ENCODE peak calls at places on chromosomes 6 and 20, in five cellular contexts. P is activated B cell treated with CpG ODN at 0.5 μM for 24 hours, S is HCT116, V is upper lobe of right lung, T is psoas muscle. B is an unnamed sample.
A peak's percentile ranks its signal among the peaks of the same experiment; 100 is the strongest.

GRCh38 chr6:28207244-28208179 is 17.6 kb upstream of the ZSCAN9 start:
- DNase-seq in V (peak; percentile 70), T (no peak), P (no peak), S (no peak), B (peak; percentile 56)

GRCh38 chr6:34237722-34238506 is 1.2 kb downstream of the HMGA1 start:
- DNase-seq in S (no peak), T (peak; percentile 67), V (peak; percentile 81), P (peak; percentile 68), B (no peak)

GRCh38 chr6:24495516-24495847 is 713 bp downstream of the ALDH5A1 start:
- DNase-seq in T (peak; percentile 75), S (peak; percentile 0), V (peak; percentile 88), P (no peak), B (no peak)

GRCh38 chr20:63968928-63969760 is 586 bp downstream of the ZNF512B start:
- DNase-seq in P (peak; percentile 33), T (peak; percentile 64), V (peak; percentile 76), S (no peak), B (peak; percentile 40)

GRCh38 chr6:144776031-144776819 is 491.1 kb downstream of the UTRN start:
- DNase-seq in P (no peak), T (no peak), V (no peak), S (no peak), B (no peak)

GRCh38 chr20:3811421-3812258 is 8.7 kb upstream of the AP5S1 start:
- DNase-seq in T (peak; percentile 99), V (peak; percentile 99), P (peak; percentile 55), S (peak; percentile 93), B (peak; percentile 97)

GRCh38 chr6:37103169-37104039 is 66.5 kb upstream of the PIM1 start:
- DNase-seq in V (peak; percentile 84), S (no peak), T (peak; percentile 92), P (peak; percentile 35), B (peak; percentile 44)

GRCh38 chr6:104771258-104771832 is 88.4 kb downstream of the HACE1 start:
- DNase-seq in S (no peak), T (no peak), P (no peak), V (no peak), B (no peak)

GRCh38 chr20:56839791-56840190 is 210.7 kb downstream of the TFAP2C start:
- DNase-seq in S (no peak), P (no peak), T (no peak), V (no peak), B (no peak)

GRCh38 chr6:25012657-25013056 is 76.9 kb upstream of the RIPOR2 start:
- DNase-seq in V (no peak), T (no peak), P (no peak), S (no peak), B (no peak)

GRCh38 chr6:68634503-68635411 is at the start of gene ADGRB3:
- DNase-seq in P (no peak), V (peak; percentile 83), T (peak; percentile 87), S (no peak), B (peak; percentile 86)

GRCh38 chr6:134830945-134831344 is 119.0 kb downstream of the ALDH8A1 start:
- DNase-seq in V (no peak), S (no peak), T (no peak), P (no peak), B (no peak)

GRCh38 chr6:2806664-2807063 is 35.0 kb downstream of the SERPINB1 start:
- DNase-seq in T (no peak), V (no peak), S (no peak), P (no peak), B (no peak)

GRCh38 chr20:35788796-35789195 is 17.0 kb downstream of the PHF20 start:
- DNase-seq in V (no peak), P (no peak), S (no peak), T (no peak), B (no peak)

GRCh38 chr6:24517659-24518538 is 23.1 kb downstream of the ALDH5A1 start:
- DNase-seq in P (peak; percentile 26), T (no peak), V (no peak), S (no peak), B (no peak)

GRCh38 chr6:24426729-24427446 is 24.2 kb downstream of the MRS2 start:
- DNase-seq in V (no peak), S (no peak), P (no peak), T (no peak), B (no peak)

GRCh38 chr6:127221201-127221600 is 45.5 kb upstream of the RNF146 start:
- DNase-seq in S (no peak), T (no peak), V (no peak), P (no peak), B (no peak)

GRCh38 chr6:44470106-44470446 is 82.6 kb downstream of the CDC5L start:
- DNase-seq in V (no peak), T (no peak), S (no peak), P (no peak), B (no peak)

GRCh38 chr20:22582386-22582959 is 1.9 kb downstream of the FOXA2 start:
- DNase-seq in V (peak; percentile 67), P (no peak), S (no peak), T (no peak), B (no peak)

GRCh38 chr6:150932976-150933375 is 67.5 kb downstream of the MTHFD1L start:
- DNase-seq in V (no peak), P (no peak), T (no peak), S (no peak), B (no peak)

GRCh38 chr20:63498950-63499332 is at the start of gene EEF1A2:
- DNase-seq in T (peak; percentile 91), P (peak; percentile 66), S (no peak), V (peak; percentile 68), B (no peak)

GRCh38 chr6:77397561-77397960 is 65.7 kb downstream of the HTR1B start:
- DNase-seq in S (no peak), V (no peak), P (no peak), T (no peak), B (no peak)

GRCh38 chr6:46015119-46015968 is at the start of gene CLIC5:
- DNase-seq in P (peak; percentile 25), V (peak; percentile 76), T (peak; percentile 87), S (no peak), B (peak; percentile 40)

GRCh38 chr20:43752561-43753301 is 25.9 kb upstream of the GTSF1L start:
- DNase-seq in S (no peak), V (peak; percentile 67), T (no peak), P (no peak), B (no peak)

GRCh38 chr20:11814276-11814675 is 103.4 kb upstream of the BTBD3 start:
- DNase-seq in V (no peak), P (no peak), S (no peak), T (no peak), B (no peak)

GRCh38 chr20:45467172-45467571 is 2.4 kb upstream of the WFDC2 start:
- DNase-seq in T (no peak), V (no peak), P (no peak), S (no peak), B (no peak)

GRCh38 chr20:45469336-45470261 is at the start of gene WFDC2:
- DNase-seq in V (peak; percentile 90), T (no peak), S (no peak), P (no peak), B (peak; percentile 28)

GRCh38 chr20:45467861-45468260 is 1.7 kb upstream of the WFDC2 start:
- DNase-seq in S (no peak), T (no peak), V (no peak), P (no peak), B (no peak)

GRCh38 chr20:45470262-45470931 is 844 bp downstream of the WFDC2 start:
- DNase-seq in P (no peak), V (peak; percentile 90), T (peak; percentile 59), S (no peak), B (no peak)

DNA sequence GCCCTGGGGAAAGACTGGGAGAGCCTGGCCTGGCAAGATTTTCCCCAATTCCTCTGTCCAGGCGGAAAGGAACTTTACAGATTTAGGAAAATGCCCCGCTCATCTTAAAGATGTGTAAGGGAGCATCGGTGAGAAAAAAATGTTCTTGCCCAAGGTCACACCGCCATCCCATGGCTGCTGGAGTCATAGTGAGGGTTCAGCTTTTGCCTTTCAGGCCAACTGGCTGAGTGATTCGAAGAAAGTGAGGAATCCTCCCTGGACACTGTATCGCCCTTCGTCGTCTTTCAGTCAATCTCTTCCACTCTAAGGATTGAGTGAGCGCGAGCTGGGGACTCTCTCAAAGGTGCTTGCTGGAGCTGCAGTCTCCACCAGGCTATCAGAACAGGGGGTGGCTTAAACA is 1.4 kb downstream of the WFDC2 start:
- DNase-seq in T (no peak), S (no peak), P (no peak), V (no peak), B (no peak)
- TF ChIP-seq CTCF in T (peak; percentile 3), S (no peak), P (no peak), V (no peak), B (no peak)

GRCh38 chr6:15752820-15753219 is 90.0 kb upstream of the DTNBP1 start:
- DNase-seq in P (no peak), V (no peak), S (no peak), T (no peak), B (no peak)
- TF ChIP-seq CTCF in P (no peak), V (no peak), S (no peak), T (no peak), B (no peak)

GRCh38 chr20:48090314-48090713 is 305.0 kb upstream of the SULF2 start:
- DNase-seq in P (no peak), V (no peak), T (no peak), S (no peak), B (no peak)
- TF ChIP-seq CTCF in P (no peak), V (no peak), T (no peak), S (no peak), B (no peak)

DNA sequence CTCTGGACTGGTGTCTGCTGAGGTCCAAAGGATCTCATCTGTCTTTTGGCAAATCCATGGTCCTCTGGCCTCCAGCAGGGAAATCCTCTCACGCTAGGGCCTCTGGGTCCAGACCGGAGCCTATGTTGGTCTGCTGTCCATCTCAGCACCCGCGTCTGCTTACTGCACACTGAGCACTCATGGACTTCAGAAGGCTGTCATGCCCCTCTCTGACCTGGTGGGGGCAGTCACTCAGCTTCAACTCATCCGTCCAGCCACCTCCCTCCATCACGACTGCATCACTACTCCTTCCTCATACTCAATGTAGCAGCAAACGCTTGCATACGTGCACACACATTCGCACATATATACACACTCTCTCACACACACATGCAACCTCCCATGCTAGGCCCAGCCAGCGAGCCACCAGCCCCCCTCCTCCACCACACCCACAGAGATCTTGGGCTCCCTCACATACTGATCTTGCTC is 33.3 kb downstream of the GABRR2 start:
- DNase-seq in S (peak; percentile 66), V (no peak), T (no peak), P (no peak), B (no peak)
- TF ChIP-seq CTCF in S (peak; percentile 60), V (peak; percentile 42), T (peak; percentile 34), P (no peak), B (no peak)

GRCh38 chr6:157077251-157077650 is 246.1 kb downstream of the TMEM242 start:
- DNase-seq in S (no peak), T (no peak), V (no peak), P (no peak), B (no peak)

GRCh38 chr6:157078326-157078725 is 245.0 kb downstream of the TMEM242 start:
- DNase-seq in V (no peak), T (no peak), S (no peak), P (no peak), B (no peak)

GRCh38 chr6:157075549-157076426 is 247.5 kb downstream of the TMEM242 start:
- DNase-seq in V (no peak), P (no peak), S (peak; percentile 3), T (no peak), B (no peak)

GRCh38 chr6:157074969-157075368 is 248.3 kb downstream of the TMEM242 start:
- DNase-seq in V (no peak), T (no peak), S (no peak), P (no peak), B (no peak)

GRCh38 chr6:157076427-157076774 is 246.9 kb downstream of the TMEM242 start:
- DNase-seq in T (no peak), V (no peak), P (no peak), S (no peak), B (no peak)
- TF ChIP-seq CTCF in T (no peak), V (no peak), P (no peak), S (no peak), B (no peak)

B was measured in mesothelial cell of epicardium.